ENCODE peak calls at places on chromosomes 2 and 18, in ten cellular contexts. J, H, E, X, S, I, V, A, W and Z are unnamed samples. For H3K4me1, the result is how much of the 10 kb centered on the place peaks cover.

GRCh38 chr2:112627060-112628040 is 18.4 kb upstream of the SLC20A1 start:
- DNase-seq in J (peak), H (peak), E (peak), X (no peak), S (no peak), I (no peak), V (peak), A (peak), W (no peak), Z (no peak)

GRCh38 chr18:4285525-4285924 is 169.6 kb downstream of the DLGAP1 start:
- DNase-seq in J (no peak), H (no peak), E (no peak), X (no peak), S (no peak), I (no peak), V (no peak), A (no peak), W (no peak), Z (no peak)

GRCh38 chr18:54155412-54155811 is 69.1 kb downstream of the MBD2 start:
- DNase-seq in J (no peak), H (no peak), E (no peak), X (no peak), S (no peak), I (no peak), V (no peak), A (no peak), W (no peak), Z (no peak)

GRCh38 chr2:179252439-179252838 is 12.2 kb downstream of the SESTD1 start:
- DNase-seq in J (no peak), H (no peak), E (no peak), X (no peak), S (no peak), I (no peak), V (no peak), A (no peak), W (no peak), Z (no peak)

GRCh38 chr2:229313591-229313990 is 42.5 kb upstream of the PID1 start:
- DNase-seq in J (no peak), H (no peak), E (no peak), X (no peak), S (no peak), I (no peak), V (no peak), A (no peak), W (no peak), Z (no peak)

GRCh38 chr2:219001577-219002394 is 8.6 kb upstream of the CRYBA2 start:
- DNase-seq in J (no peak), H (peak), E (no peak), X (peak), S (peak), I (peak), V (peak), A (no peak), W (no peak), Z (no peak)

GRCh38 chr2:142190805-142191204 is 60.0 kb upstream of the LRP1B start:
- DNase-seq in J (peak), H (no peak), E (no peak), X (no peak), S (no peak), I (peak), V (no peak), A (no peak), W (no peak), Z (no peak)

GRCh38 chr2:53498210-53498609 is 269.4 kb upstream of the CHAC2 start:
- DNase-seq in J (no peak), H (no peak), E (no peak), X (no peak), S (no peak), I (no peak), V (no peak), A (no peak), W (no peak), Z (no peak)

GRCh38 chr18:66749475-66750035 is 145.7 kb upstream of the CDH19 start:
- DNase-seq in J (peak), H (no peak), E (no peak), X (no peak), S (no peak), I (no peak), V (no peak), A (no peak), W (no peak), Z (no peak)

GRCh38 chr2:121066526-121066925 is 218.5 kb downstream of the TFCP2L1 start:
- DNase-seq in J (no peak), H (no peak), E (no peak), X (no peak), S (no peak), I (peak), V (no peak), A (no peak), W (no peak), Z (no peak)

GRCh38 chr18:340044-340443 is 72.2 kb upstream of the THOC1 start:
- DNase-seq in J (no peak), H (no peak), E (no peak), X (no peak), S (no peak), I (no peak), V (no peak), A (peak), W (no peak), Z (no peak)

GRCh38 chr2:34408100-34408499 is 809.0 kb upstream of the FAM98A start:
- DNase-seq in J (no peak), H (no peak), E (no peak), X (no peak), S (no peak), I (no peak), V (no peak), A (no peak), W (no peak), Z (no peak)

GRCh38 chr2:15643209-15643500 is 51.5 kb downstream of the DDX1 start:
- DNase-seq in J (no peak), H (no peak), E (no peak), X (no peak), S (no peak), I (no peak), V (no peak), A (no peak), W (no peak), Z (no peak)

GRCh38 chr2:33034784-33035183 is 88.0 kb downstream of the LTBP1 start:
- DNase-seq in J (peak), H (no peak), E (no peak), X (no peak), S (no peak), I (no peak), V (no peak), A (no peak), W (no peak), Z (no peak)

GRCh38 chr2:122980672-122981071 is 1044.4 kb upstream of the CNTNAP5 start:
- DNase-seq in J (no peak), H (peak), E (no peak), X (no peak), S (no peak), I (no peak), V (no peak), A (no peak), W (no peak), Z (no peak)

GRCh38 chr2:57528499-57528898 is 518.1 kb upstream of the VRK2 start:
- DNase-seq in J (no peak), H (no peak), E (no peak), X (no peak), S (no peak), I (no peak), V (no peak), A (no peak), W (no peak), Z (no peak)

GRCh38 chr2:108855194-108855593 is 68.6 kb downstream of the CCDC138 start:
- DNase-seq in J (peak), H (no peak), E (no peak), X (peak), S (no peak), I (peak), V (no peak), A (no peak), W (no peak), Z (no peak)

GRCh38 chr2:9972621-9973445 is 21.3 kb downstream of the GRHL1 start:
- DNase-seq in J (peak), H (peak), E (no peak), X (no peak), S (no peak), I (peak), V (peak), A (no peak), W (no peak), Z (no peak)

GRCh38 chr2:27282892-27283291 is 663 bp downstream of the TRIM54 start:
- DNase-seq in J (peak), H (no peak), E (no peak), X (peak), S (no peak), I (no peak), V (no peak), A (no peak), W (no peak), Z (no peak)

GRCh38 chr2:44934024-44934423 is 7.5 kb upstream of the SIX3 start:
- DNase-seq in J (no peak), H (no peak), E (no peak), X (no peak), S (no peak), I (peak), V (no peak), A (peak), W (no peak), Z (no peak)

GRCh38 chr2:19457809-19458208 is 99.4 kb upstream of the OSR1 start:
- DNase-seq in J (no peak), H (no peak), E (no peak), X (no peak), S (no peak), I (no peak), V (no peak), A (no peak), W (no peak), Z (no peak)
- H3K4me1 ChIP-seq in J (under half), H (under half), E (under half), X (under half), S (under half), I (under half), V (under half), A (under half), W (under half), Z (under half)

GRCh38 chr2:60339286-60339685 is 214.2 kb downstream of the BCL11A start:
- DNase-seq in J (no peak), H (no peak), E (no peak), X (no peak), S (no peak), I (no peak), V (no peak), A (no peak), W (peak), Z (peak)

GRCh38 chr2:60334610-60335009 is 218.8 kb downstream of the BCL11A start:
- DNase-seq in J (no peak), H (no peak), E (no peak), X (no peak), S (no peak), I (no peak), V (no peak), A (no peak), W (peak), Z (peak)

GRCh38 chr2:60335533-60336237 is 217.8 kb downstream of the BCL11A start:
- DNase-seq in J (no peak), H (no peak), E (no peak), X (peak), S (no peak), I (no peak), V (no peak), A (no peak), W (peak), Z (peak)

GRCh38 chr2:60336442-60337141 is 216.9 kb downstream of the BCL11A start:
- DNase-seq in J (no peak), H (no peak), E (no peak), X (no peak), S (no peak), I (no peak), V (no peak), A (no peak), W (no peak), Z (peak)

GRCh38 chr2:60337142-60337497 is 216.3 kb downstream of the BCL11A start:
- DNase-seq in J (no peak), H (no peak), E (no peak), X (no peak), S (no peak), I (peak), V (no peak), A (no peak), W (peak), Z (peak)
- TF ChIP-seq CTCF in J (no peak), H (no peak), E (no peak), X (peak), S (peak), I (peak), V (no peak), A (no peak), W (no peak), Z (no peak)

GRCh38 chr2:23042176-23042909 is 342.6 kb upstream of the KLHL29 start:
- DNase-seq in J (no peak), H (no peak), E (no peak), X (no peak), S (no peak), I (no peak), V (no peak), A (no peak), W (no peak), Z (no peak)

GRCh38 chr2:23037596-23037995 is 347.4 kb upstream of the KLHL29 start:
- DNase-seq in J (no peak), H (no peak), E (no peak), X (no peak), S (no peak), I (no peak), V (no peak), A (no peak), W (no peak), Z (no peak)

GRCh38 chr2:23036683-23037082 is 348.3 kb upstream of the KLHL29 start:
- DNase-seq in J (no peak), H (no peak), E (no peak), X (no peak), S (no peak), I (no peak), V (no peak), A (no peak), W (no peak), Z (no peak)

GRCh38 chr2:23041443-23041842 is 343.5 kb upstream of the KLHL29 start:
- DNase-seq in J (no peak), H (no peak), E (no peak), X (no peak), S (no peak), I (no peak), V (no peak), A (no peak), W (no peak), Z (no peak)
- TF ChIP-seq POLR2AphosphoS5 in J (no peak), H (no peak), E (no peak), X (no peak), S (no peak), I (no peak), V (no peak), A (no peak), W (no peak), Z (no peak)

DNA sequence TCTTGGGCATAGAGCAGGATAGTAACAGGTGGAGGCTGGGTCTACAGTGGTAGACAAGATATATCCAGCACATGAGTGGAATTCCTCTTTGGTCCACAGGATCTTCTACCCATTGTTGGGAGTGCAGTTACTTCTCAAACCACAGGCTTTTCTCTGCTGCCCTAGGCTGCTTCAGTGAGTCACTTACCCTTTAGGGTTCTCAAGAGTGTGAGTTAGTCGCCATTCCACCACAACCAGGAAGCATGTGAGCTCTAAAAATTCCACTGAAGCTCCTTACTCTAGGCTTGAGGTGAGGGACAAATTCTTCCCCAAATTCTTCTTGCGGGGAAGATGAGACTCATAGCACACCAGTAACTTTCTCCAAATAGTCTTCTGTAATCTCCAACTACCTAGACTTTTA is 189.4 kb downstream of the PLCL1 start:
- DNase-seq in J (no peak), H (no peak), E (no peak), X (no peak), S (no peak), I (no peak), V (no peak), A (no peak), W (no peak), Z (no peak)
- H3K4me1 ChIP-seq in J (under half), H (under half), E (under half), X (under half), S (under half), I (under half), V (under half), A (under half), W (under half), Z (under half)

GRCh38 chr2:163887182-163887581 is 151.4 kb upstream of the FIGN start:
- DNase-seq in J (no peak), H (no peak), E (no peak), X (no peak), S (no peak), I (no peak), V (no peak), A (no peak), W (no peak), Z (no peak)
- TF ChIP-seq CTCF in J (no peak), H (no peak), E (peak), X (no peak), S (no peak), I (no peak), V (no peak), A (no peak), W (no peak), Z (peak)

GRCh38 chr2:221034026-221034701 is 537.9 kb downstream of the EPHA4 start:
- DNase-seq in J (no peak), H (no peak), E (no peak), X (no peak), S (no peak), I (no peak), V (no peak), A (no peak), W (no peak), Z (no peak)

GRCh38 chr2:221034973-221035372 is 537.1 kb downstream of the EPHA4 start:
- DNase-seq in J (no peak), H (no peak), E (no peak), X (no peak), S (no peak), I (no peak), V (no peak), A (no peak), W (no peak), Z (no peak)
- TF ChIP-seq POLR2AphosphoS5 in J (no peak), H (no peak), E (no peak), X (no peak), S (no peak), I (no peak), V (no peak), A (no peak), W (no peak), Z (no peak)

DNA sequence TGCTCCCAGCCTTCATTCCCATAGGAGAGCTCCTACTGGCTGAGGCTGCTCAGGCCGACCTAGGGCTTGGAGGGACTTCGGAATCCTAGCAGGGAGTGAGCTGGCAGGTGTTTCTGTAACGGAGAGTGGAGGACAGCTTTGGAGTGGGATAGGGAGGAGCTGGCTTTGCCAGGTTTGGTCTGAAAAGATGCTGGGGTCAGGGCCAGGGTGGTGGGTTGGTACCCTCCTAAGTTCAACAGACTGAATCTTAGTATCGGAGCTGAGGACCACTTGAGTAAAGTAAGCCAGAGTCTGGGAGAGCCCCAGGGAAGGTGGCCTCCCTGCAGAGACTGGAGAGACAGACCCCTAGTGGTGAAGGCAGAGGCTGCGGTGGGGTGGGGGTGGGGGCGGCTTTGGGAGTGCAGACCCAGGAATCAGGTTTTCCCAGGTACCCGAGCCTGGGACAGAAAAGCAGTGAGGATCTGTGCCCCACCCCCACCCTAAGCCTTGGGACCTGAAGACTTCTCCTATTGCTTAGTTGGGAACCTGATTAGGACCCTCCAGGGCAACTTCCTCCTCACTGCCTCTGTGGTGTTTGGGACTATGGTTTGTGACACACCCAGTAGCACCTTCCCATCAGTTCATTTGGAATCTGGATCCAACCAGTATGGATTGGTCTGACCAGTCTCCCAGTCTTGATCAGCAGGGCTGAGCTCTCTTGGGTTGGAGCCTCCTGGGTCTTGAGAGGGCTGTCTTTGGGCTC is 3.0 kb downstream of the CNNM4 start:
- DNase-seq in J (peak), H (no peak), E (no peak), X (peak), S (peak), I (peak), V (no peak), A (no peak), W (no peak), Z (no peak)
- H3K4me1 ChIP-seq in J (under half), H (under half), E (under half), X (half or more), S (under half), I (under half), V (half or more), A (under half), W (half or more), Z (under half)

DNA sequence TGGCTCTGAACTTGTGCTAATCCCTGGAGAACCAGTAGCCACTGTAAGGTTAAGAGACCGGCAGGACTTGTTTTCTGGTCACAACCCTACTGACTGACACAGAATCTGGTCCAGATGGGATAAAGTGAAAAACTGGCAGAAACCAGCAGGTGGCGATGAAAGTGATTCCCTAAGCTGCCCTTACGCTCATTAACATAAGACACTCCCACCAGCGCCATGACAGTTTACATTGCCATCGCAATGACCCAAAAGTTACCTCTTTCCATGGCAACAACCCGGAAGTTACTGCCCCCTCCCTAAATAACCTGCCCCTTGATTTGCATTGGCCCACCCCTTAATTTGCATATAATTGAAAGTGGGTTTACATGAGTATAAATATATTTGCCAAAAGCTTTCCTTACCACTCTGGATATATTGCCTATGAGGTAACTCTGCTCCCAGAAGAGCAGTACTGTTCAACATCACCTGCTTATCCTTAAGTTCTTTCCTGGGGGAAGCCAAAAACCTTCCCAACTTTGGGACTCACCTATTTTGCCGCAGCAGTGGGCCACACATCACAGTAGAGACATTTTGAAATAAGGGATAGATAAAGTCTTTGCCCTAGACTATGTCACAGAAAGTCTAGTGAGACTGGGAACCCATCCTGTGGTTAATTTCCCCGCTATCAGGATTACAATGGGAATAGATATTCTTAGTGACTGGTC is 35.8 kb upstream of the AFF3 start:
- DNase-seq in J (peak), H (no peak), E (peak), X (peak), S (peak), I (peak), V (peak), A (no peak), W (peak), Z (peak)
- TF ChIP-seq CTCF in J (peak), H (no peak), E (peak), X (no peak), S (peak), I (peak), V (no peak), A (no peak), W (no peak), Z (no peak)

DNA sequence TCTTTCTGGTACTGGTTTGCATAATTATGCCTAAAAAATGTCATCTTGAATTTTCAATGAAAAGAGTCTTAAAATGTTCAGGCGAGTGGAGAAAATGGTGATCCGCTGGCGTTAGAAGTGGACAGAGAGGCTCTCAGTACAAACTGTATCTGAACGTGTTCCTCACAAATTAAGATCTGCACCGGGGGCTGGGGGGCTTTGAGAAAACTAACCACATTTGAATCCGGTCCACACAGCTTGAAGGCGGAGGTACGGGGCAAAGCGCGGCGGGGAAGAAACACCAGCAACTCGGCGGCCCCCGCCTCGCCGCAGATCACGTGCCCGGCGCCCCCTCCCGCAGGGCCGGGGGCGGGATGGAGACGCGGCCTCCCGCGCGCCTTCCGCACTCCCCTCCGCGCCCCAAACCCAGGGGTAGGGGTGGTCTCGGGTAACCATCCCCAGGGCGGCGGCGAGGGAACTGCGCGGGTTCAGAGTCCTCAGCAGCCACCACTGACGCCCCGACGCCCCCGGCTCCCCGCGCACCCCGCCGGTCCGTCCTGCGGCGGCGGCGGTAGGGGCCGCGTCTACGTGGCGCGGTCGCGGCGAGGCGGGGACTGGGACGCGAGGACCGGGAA is 531 bp downstream of the LPIN2 start:
- DNase-seq in J (peak), H (no peak), E (no peak), X (no peak), S (peak), I (peak), V (peak), A (peak), W (no peak), Z (no peak)
- TF ChIP-seq POLR2AphosphoS5 in J (no peak), H (no peak), E (no peak), X (peak), S (no peak), I (no peak), V (peak), A (peak), W (no peak), Z (no peak)